ENCODE peak calls at places on chromosomes 1 and 21, in six cellular contexts. S is GM04504, R is cerebellum, J is psoas muscle, T is fibroblast of mammary gland, B is germinal center. Q is an unnamed sample.

GRCh38 chr1:21323091-21323490 is 32.8 kb upstream of the ECE1 start:
- DNase-seq in R (no peak), J (no peak), B (no peak), T (peak; percentile 63), S (no peak), Q (no peak)

GRCh38 chr1:92326681-92327080 is 27.8 kb downstream of the RPAP2 start:
- DNase-seq in S (no peak), R (no peak), J (no peak), B (no peak), T (no peak), Q (no peak)

GRCh38 chr1:23627065-23627464 is 64.5 kb upstream of the RPL11 start:
- DNase-seq in R (no peak), T (no peak), S (no peak), J (no peak), B (peak; percentile 59), Q (no peak)

GRCh38 chr1:209215826-209216225 is 367.7 kb upstream of the CAMK1G start:
- DNase-seq in B (no peak), R (no peak), T (no peak), J (no peak), S (no peak), Q (no peak)

GRCh38 chr1:1426496-1426960 is 5.5 kb upstream of the ANKRD65 start:
- DNase-seq in S (no peak), R (no peak), J (no peak), T (no peak), B (no peak), Q (no peak)

GRCh38 chr1:22547818-22548454 is 15.4 kb upstream of the EPHA8 start:
- DNase-seq in B (no peak), J (no peak), S (no peak), T (no peak), R (no peak), Q (no peak)

GRCh38 chr1:81305997-81306452 is 494.7 kb upstream of the ADGRL2 start:
- DNase-seq in T (peak; percentile 68), J (no peak), B (no peak), S (peak; percentile 12), R (peak; percentile 4), Q (peak; percentile 33)

GRCh38 chr1:234782821-234783220 is 172.8 kb upstream of the IRF2BP2 start:
- DNase-seq in S (no peak), R (peak; percentile 44), T (no peak), J (no peak), B (no peak), Q (no peak)

GRCh38 chr21:14677639-14678179 is 131.6 kb upstream of the SAMSN1 start:
- DNase-seq in B (no peak), T (no peak), S (no peak), J (no peak), R (no peak), Q (no peak)

Q was measured in epithelial cell of proximal tubule.